ENCODE peak calls at places on chromosomes 16 and 17, in four cellular contexts. One of them, this sample, is unnamed.

GRCh38 chr16:74465281-74465680 is 44.0 kb upstream of the CLEC18B start:
- DNase-seq in stomach: no peak
- DNase-seq in nephron progenitor cell: no peak
- DNase-seq in astrocyte of the spinal cord: no peak
- DNase-seq in this sample: no peak

GRCh38 chr17:79654960-79655382 is 44.1 kb upstream of the RBFOX3 start:
- DNase-seq in stomach: peak
- DNase-seq in nephron progenitor cell: no peak
- DNase-seq in astrocyte of the spinal cord: no peak
- DNase-seq in this sample: no peak

GRCh38 chr16:49858200-49859129 is 2.6 kb upstream of the ZNF423 start:
- DNase-seq in stomach: no peak
- DNase-seq in nephron progenitor cell: peak
- DNase-seq in astrocyte of the spinal cord: no peak
- DNase-seq in this sample: no peak

GRCh38 chr16:51636913-51637743 is 486.1 kb upstream of the SALL1 start:
- DNase-seq in stomach: no peak
- DNase-seq in nephron progenitor cell: no peak
- DNase-seq in astrocyte of the spinal cord: no peak
- DNase-seq in this sample: no peak

GRCh38 chr16:55189179-55189578 is 134.8 kb upstream of the IRX6 start:
- DNase-seq in stomach: no peak
- DNase-seq in nephron progenitor cell: no peak
- DNase-seq in astrocyte of the spinal cord: no peak
- DNase-seq in this sample: no peak

GRCh38 chr17:52027081-52027480 is 131.4 kb downstream of the CA10 start:
- DNase-seq in stomach: no peak
- DNase-seq in nephron progenitor cell: no peak
- DNase-seq in astrocyte of the spinal cord: no peak
- DNase-seq in this sample: no peak

GRCh38 chr17:79749156-79749815 is 18.5 kb downstream of the ENPP7 start:
- DNase-seq in stomach: no peak
- DNase-seq in nephron progenitor cell: no peak
- DNase-seq in astrocyte of the spinal cord: peak
- DNase-seq in this sample: no peak

GRCh38 chr17:55487727-55488436 is 23.4 kb downstream of the SMIM36 start:
- DNase-seq in stomach: no peak
- DNase-seq in nephron progenitor cell: no peak
- DNase-seq in astrocyte of the spinal cord: no peak
- DNase-seq in this sample: no peak

GRCh38 chr17:81380682-81381518 is 14.4 kb upstream of the BAHCC1 start:
- DNase-seq in stomach: no peak
- DNase-seq in nephron progenitor cell: no peak
- DNase-seq in astrocyte of the spinal cord: no peak
- DNase-seq in this sample: no peak

GRCh38 chr17:13575922-13576419 is 25.8 kb downstream of the HS3ST3A1 start:
- DNase-seq in stomach: no peak
- DNase-seq in nephron progenitor cell: no peak
- DNase-seq in astrocyte of the spinal cord: no peak
- DNase-seq in this sample: no peak

GRCh38 chr16:54121539-54122295 is 164.9 kb downstream of the IRX3 start:
- DNase-seq in stomach: no peak
- DNase-seq in nephron progenitor cell: no peak
- DNase-seq in astrocyte of the spinal cord: no peak
- DNase-seq in this sample: no peak

GRCh38 chr17:14373587-14374259 is 72.8 kb downstream of the HS3ST3B1 start:
- DNase-seq in stomach: no peak
- DNase-seq in nephron progenitor cell: no peak
- DNase-seq in astrocyte of the spinal cord: no peak
- DNase-seq in this sample: no peak

GRCh38 chr16:30051518-30051917 is 14.0 kb upstream of the ALDOA start:
- DNase-seq in stomach: no peak
- DNase-seq in nephron progenitor cell: no peak
- DNase-seq in astrocyte of the spinal cord: peak
- DNase-seq in this sample: no peak

GRCh38 chr16:29649560-29650494 is 13.2 kb upstream of the SPN start:
- DNase-seq in stomach: no peak
- DNase-seq in nephron progenitor cell: no peak
- DNase-seq in astrocyte of the spinal cord: no peak
- DNase-seq in this sample: no peak

GRCh38 chr17:51287412-51287811 is 27.1 kb downstream of the UTP18 start:
- DNase-seq in stomach: no peak
- DNase-seq in nephron progenitor cell: no peak
- DNase-seq in astrocyte of the spinal cord: no peak
- DNase-seq in this sample: no peak

GRCh38 chr16:90008708-90009145 is 10.5 kb downstream of the DBNDD1 start:
- DNase-seq in stomach: no peak
- DNase-seq in nephron progenitor cell: no peak
- DNase-seq in astrocyte of the spinal cord: peak
- DNase-seq in this sample: no peak

GRCh38 chr16:27112093-27112811 is 45.5 kb downstream of the C16orf82 start:
- DNase-seq in stomach: no peak
- DNase-seq in nephron progenitor cell: no peak
- DNase-seq in astrocyte of the spinal cord: no peak
- DNase-seq in this sample: no peak

GRCh38 chr16:46973457-46974324 is at the start of gene DNAJA2:
- DNase-seq in stomach: peak
- DNase-seq in nephron progenitor cell: peak
- DNase-seq in astrocyte of the spinal cord: peak
- DNase-seq in this sample: peak

GRCh38 chr17:66691644-66692500 is 143.0 kb upstream of the CACNG5 start:
- DNase-seq in stomach: no peak
- DNase-seq in nephron progenitor cell: no peak
- DNase-seq in astrocyte of the spinal cord: peak
- DNase-seq in this sample: no peak

GRCh38 chr16:51167170-51167710 is 16.2 kb upstream of the SALL1 start:
- DNase-seq in stomach: no peak
- DNase-seq in nephron progenitor cell: no peak
- DNase-seq in astrocyte of the spinal cord: no peak
- DNase-seq in this sample: no peak

GRCh38 chr16:49651980-49652379 is 203.9 kb downstream of the ZNF423 start:
- DNase-seq in stomach: no peak
- DNase-seq in nephron progenitor cell: no peak
- DNase-seq in astrocyte of the spinal cord: no peak
- DNase-seq in this sample: no peak

GRCh38 chr17:16407911-16408588 is 7.3 kb upstream of the TRPV2 start:
- DNase-seq in stomach: peak
- DNase-seq in nephron progenitor cell: peak
- DNase-seq in astrocyte of the spinal cord: peak
- DNase-seq in this sample: no peak

GRCh38 chr16:30009990-30010816 is 624 bp downstream of the DOC2A start:
- DNase-seq in stomach: no peak
- DNase-seq in nephron progenitor cell: no peak
- DNase-seq in astrocyte of the spinal cord: no peak
- DNase-seq in this sample: no peak

GRCh38 chr16:72878301-72879269 is 169.3 kb downstream of the ZFHX3 start:
- DNase-seq in stomach: no peak
- DNase-seq in nephron progenitor cell: no peak
- DNase-seq in astrocyte of the spinal cord: peak
- DNase-seq in this sample: no peak

GRCh38 chr17:51481370-51481769 is 221.0 kb downstream of the UTP18 start:
- DNase-seq in stomach: no peak
- DNase-seq in nephron progenitor cell: no peak
- DNase-seq in astrocyte of the spinal cord: no peak
- DNase-seq in this sample: no peak

GRCh38 chr17:11871773-11872172 is 125.5 kb downstream of the ZNF18 start:
- DNase-seq in stomach: no peak
- DNase-seq in nephron progenitor cell: no peak
- DNase-seq in astrocyte of the spinal cord: no peak
- DNase-seq in this sample: no peak

GRCh38 chr17:1006054-1006453 is 9.1 kb downstream of the TIMM22 start:
- DNase-seq in stomach: peak
- DNase-seq in nephron progenitor cell: no peak
- DNase-seq in astrocyte of the spinal cord: no peak
- DNase-seq in this sample: no peak

DNA sequence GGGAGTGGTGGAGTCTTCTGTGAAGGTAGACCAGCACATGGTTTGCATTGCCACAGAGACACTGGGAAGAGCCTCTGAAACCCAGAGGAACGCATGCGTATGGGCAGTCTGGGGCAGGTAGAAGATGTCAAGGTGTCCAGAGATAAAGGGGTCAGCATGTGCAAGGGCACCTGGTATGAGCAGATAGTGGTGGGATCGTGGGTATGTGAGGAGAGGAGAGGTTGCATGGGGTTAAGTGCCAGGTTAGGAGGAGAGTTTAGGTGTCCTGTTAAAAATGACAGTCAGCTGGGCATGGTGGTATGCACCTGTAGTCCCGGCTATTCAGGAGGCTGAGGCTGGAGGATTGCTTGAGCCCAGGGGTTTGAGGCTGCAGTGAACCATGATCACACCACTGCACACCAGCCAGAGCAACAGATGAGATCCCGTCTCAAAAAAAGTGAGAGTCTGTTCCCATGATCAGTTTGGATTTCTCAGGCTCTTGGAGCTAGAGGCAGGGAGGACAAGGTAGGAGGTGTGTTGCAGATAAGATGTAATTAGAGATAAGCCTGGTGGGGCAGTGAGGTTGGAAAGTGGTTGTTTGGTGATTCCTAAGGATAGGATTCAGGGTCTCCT is 3.0 kb downstream of the PYCARD start:
- DNase-seq in stomach: no peak
- DNase-seq in nephron progenitor cell: no peak
- DNase-seq in astrocyte of the spinal cord: no peak
- DNase-seq in this sample: no peak
- TF ChIP-seq CTCF in stomach: no peak
- TF ChIP-seq CTCF in nephron progenitor cell: no peak
- TF ChIP-seq CTCF in astrocyte of the spinal cord: no peak
- TF ChIP-seq CTCF in this sample: no peak

GRCh38 chr17:44628234-44629188 is 27.8 kb upstream of the MEIOC start:
- DNase-seq in stomach: no peak
- DNase-seq in nephron progenitor cell: peak
- DNase-seq in astrocyte of the spinal cord: peak
- DNase-seq in this sample: no peak
- TF ChIP-seq CTCF in stomach: no peak
- TF ChIP-seq CTCF in nephron progenitor cell: no peak
- TF ChIP-seq CTCF in astrocyte of the spinal cord: no peak
- TF ChIP-seq CTCF in this sample: no peak

GRCh38 chr17:82767041-82767754 is 15.3 kb downstream of the TBCD start:
- DNase-seq in stomach: peak
- DNase-seq in nephron progenitor cell: peak
- DNase-seq in astrocyte of the spinal cord: peak
- DNase-seq in this sample: peak
- TF ChIP-seq CTCF in stomach: peak
- TF ChIP-seq CTCF in nephron progenitor cell: peak
- TF ChIP-seq CTCF in astrocyte of the spinal cord: peak
- TF ChIP-seq CTCF in this sample: peak

GRCh38 chr17:39701012-39701783 is 1.3 kb downstream of the ERBB2 start:
- DNase-seq in stomach: peak
- DNase-seq in nephron progenitor cell: peak
- DNase-seq in astrocyte of the spinal cord: no peak
- DNase-seq in this sample: no peak

GRCh38 chr17:39701784-39702422 is 2.0 kb downstream of the ERBB2 start:
- DNase-seq in stomach: no peak
- DNase-seq in nephron progenitor cell: no peak
- DNase-seq in astrocyte of the spinal cord: no peak
- DNase-seq in this sample: no peak

GRCh38 chr17:39697961-39698360 is 1.9 kb upstream of the ERBB2 start:
- DNase-seq in stomach: no peak
- DNase-seq in nephron progenitor cell: no peak
- DNase-seq in astrocyte of the spinal cord: no peak
- DNase-seq in this sample: no peak

GRCh38 chr17:39699818-39700147 is at the start of gene ERBB2:
- DNase-seq in stomach: peak
- DNase-seq in nephron progenitor cell: peak
- DNase-seq in astrocyte of the spinal cord: peak
- DNase-seq in this sample: no peak

GRCh38 chr17:39700148-39700987 is 504 bp downstream of the ERBB2 start:
- DNase-seq in stomach: no peak
- DNase-seq in nephron progenitor cell: peak
- DNase-seq in astrocyte of the spinal cord: peak
- DNase-seq in this sample: no peak
- TF ChIP-seq CTCF in stomach: no peak
- TF ChIP-seq CTCF in nephron progenitor cell: no peak
- TF ChIP-seq CTCF in astrocyte of the spinal cord: no peak
- TF ChIP-seq CTCF in this sample: no peak

GRCh38 chr17:44919885-44920564 is 4.7 kb upstream of the GFAP start:
- DNase-seq in stomach: peak
- DNase-seq in nephron progenitor cell: peak
- DNase-seq in astrocyte of the spinal cord: peak
- DNase-seq in this sample: peak
- TF ChIP-seq CTCF in stomach: peak
- TF ChIP-seq CTCF in nephron progenitor cell: peak
- TF ChIP-seq CTCF in astrocyte of the spinal cord: peak
- TF ChIP-seq CTCF in this sample: peak

DNA sequence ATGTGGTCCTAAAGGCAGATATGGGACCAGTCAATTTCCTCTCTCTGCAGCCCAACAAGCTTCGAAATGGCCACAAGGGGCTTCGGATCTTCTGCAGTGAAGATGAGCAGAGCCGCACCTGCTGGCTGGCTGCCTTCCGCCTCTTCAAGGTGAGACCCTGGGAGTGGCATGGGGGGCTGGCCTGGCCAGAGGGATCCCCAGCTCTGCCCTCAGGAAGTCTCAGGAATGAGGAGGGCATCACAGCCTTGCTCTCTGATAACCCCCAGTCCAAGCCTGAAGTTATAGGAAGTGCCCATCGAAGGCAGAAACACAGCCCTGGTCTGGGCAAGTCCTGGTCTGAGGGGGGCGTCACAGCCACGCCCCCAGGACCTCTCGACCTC is 7.1 kb downstream of the GRB7 start:
- DNase-seq in stomach: no peak
- DNase-seq in nephron progenitor cell: no peak
- DNase-seq in astrocyte of the spinal cord: no peak
- DNase-seq in this sample: no peak
- TF ChIP-seq CTCF in stomach: no peak
- TF ChIP-seq CTCF in nephron progenitor cell: no peak
- TF ChIP-seq CTCF in astrocyte of the spinal cord: no peak
- TF ChIP-seq CTCF in this sample: no peak

GRCh38 chr17:40123811-40124114 is 2.0 kb downstream of the MSL1 start:
- DNase-seq in stomach: no peak
- DNase-seq in nephron progenitor cell: no peak
- DNase-seq in astrocyte of the spinal cord: no peak
- DNase-seq in this sample: no peak

GRCh38 chr17:40121886-40122465 is at the start of gene MSL1:
- DNase-seq in stomach: peak
- DNase-seq in nephron progenitor cell: peak
- DNase-seq in astrocyte of the spinal cord: peak
- DNase-seq in this sample: peak

GRCh38 chr17:40122944-40123810 is 1.4 kb downstream of the MSL1 start:
- DNase-seq in stomach: no peak
- DNase-seq in nephron progenitor cell: peak
- DNase-seq in astrocyte of the spinal cord: peak
- DNase-seq in this sample: peak

GRCh38 chr17:40121191-40121885 is 433 bp upstream of the MSL1 start:
- DNase-seq in stomach: no peak
- DNase-seq in nephron progenitor cell: no peak
- DNase-seq in astrocyte of the spinal cord: peak
- DNase-seq in this sample: no peak

GRCh38 chr17:40122466-40122943 is 734 bp downstream of the MSL1 start:
- DNase-seq in stomach: no peak
- DNase-seq in nephron progenitor cell: peak
- DNase-seq in astrocyte of the spinal cord: no peak
- DNase-seq in this sample: no peak
- TF ChIP-seq CTCF in stomach: no peak
- TF ChIP-seq CTCF in nephron progenitor cell: no peak
- TF ChIP-seq CTCF in astrocyte of the spinal cord: peak
- TF ChIP-seq CTCF in this sample: no peak

This sample was measured in D721Med.